ENCODE peak calls at places on chromosomes 7 and 10, in five cellular contexts. One of them, this sample, is unnamed.

GRCh38 chr7:150361807-150362621 is 6.6 kb upstream of the REPIN1 start:
- DNase-seq in GM12878: no peak
- DNase-seq in K562: no peak
- DNase-seq in HepG2: no peak
- DNase-seq in SK-N-SH: no peak
- DNase-seq in this sample: no peak

GRCh38 chr10:121559321-121559720 is 38.9 kb downstream of the FGFR2 start:
- DNase-seq in GM12878: no peak
- DNase-seq in HepG2: no peak
- DNase-seq in SK-N-SH: peak
- DNase-seq in K562: no peak
- DNase-seq in this sample: no peak

GRCh38 chr10:89047397-89047796 is 56.8 kb downstream of the FAS start:
- DNase-seq in SK-N-SH: no peak
- DNase-seq in HepG2: no peak
- DNase-seq in GM12878: no peak
- DNase-seq in K562: no peak
- DNase-seq in this sample: no peak

GRCh38 chr7:149825567-149826343 is 12.4 kb upstream of the ZNF862 start:
- DNase-seq in HepG2: no peak
- DNase-seq in GM12878: no peak
- DNase-seq in SK-N-SH: peak
- DNase-seq in K562: no peak
- DNase-seq in this sample: no peak

GRCh38 chr10:79562135-79562756 is 2.0 kb upstream of the SFTPA2 start:
- DNase-seq in SK-N-SH: peak
- DNase-seq in GM12878: no peak
- DNase-seq in HepG2: peak
- DNase-seq in K562: peak
- DNase-seq in this sample: peak

GRCh38 chr7:158495780-158496179 is 91.8 kb downstream of the PTPRN2 start:
- DNase-seq in HepG2: peak
- DNase-seq in K562: no peak
- DNase-seq in GM12878: no peak
- DNase-seq in SK-N-SH: peak
- DNase-seq in this sample: no peak

GRCh38 chr7:159070422-159071148 is 74.1 kb downstream of the VIPR2 start:
- DNase-seq in HepG2: no peak
- DNase-seq in K562: no peak
- DNase-seq in GM12878: no peak
- DNase-seq in SK-N-SH: no peak
- DNase-seq in this sample: no peak

GRCh38 chr10:77949167-77949566 is 22.6 kb upstream of the DLG5 start:
- DNase-seq in GM12878: no peak
- DNase-seq in SK-N-SH: no peak
- DNase-seq in HepG2: no peak
- DNase-seq in K562: no peak
- DNase-seq in this sample: peak

GRCh38 chr10:90871761-90872647 is at the start of gene RPP30:
- DNase-seq in HepG2: peak
- DNase-seq in GM12878: peak
- DNase-seq in SK-N-SH: peak
- DNase-seq in K562: peak
- DNase-seq in this sample: peak

GRCh38 chr10:98029149-98030092 is 1.0 kb downstream of the CRTAC1 start:
- DNase-seq in K562: no peak
- DNase-seq in GM12878: no peak
- DNase-seq in HepG2: no peak
- DNase-seq in SK-N-SH: peak
- DNase-seq in this sample: no peak
- H3K4me3 ChIP-seq in K562: no peak
- H3K4me3 ChIP-seq in GM12878: no peak
- H3K4me3 ChIP-seq in HepG2: no peak
- H3K4me3 ChIP-seq in SK-N-SH: no peak
- H3K4me3 ChIP-seq in this sample: no peak

GRCh38 chr7:33601081-33601480 is 304.3 kb upstream of the BMPER start:
- DNase-seq in K562: no peak
- DNase-seq in SK-N-SH: no peak
- DNase-seq in GM12878: no peak
- DNase-seq in HepG2: no peak
- DNase-seq in this sample: no peak
- TF ChIP-seq MXI1 in K562: no peak
- TF ChIP-seq MXI1 in SK-N-SH: no peak
- TF ChIP-seq MXI1 in GM12878: no peak
- TF ChIP-seq MXI1 in HepG2: no peak
- TF ChIP-seq MXI1 in this sample: no peak

GRCh38 chr10:119428789-119429188 is 113.7 kb downstream of the RGS10 start:
- DNase-seq in K562: peak
- DNase-seq in HepG2: no peak
- DNase-seq in SK-N-SH: no peak
- DNase-seq in GM12878: no peak
- DNase-seq in this sample: peak
- TF ChIP-seq USF2 in K562: peak
- TF ChIP-seq USF2 in HepG2: no peak
- TF ChIP-seq USF2 in SK-N-SH: no peak
- TF ChIP-seq USF2 in GM12878: no peak
- TF ChIP-seq USF2 in this sample: no peak

DNA sequence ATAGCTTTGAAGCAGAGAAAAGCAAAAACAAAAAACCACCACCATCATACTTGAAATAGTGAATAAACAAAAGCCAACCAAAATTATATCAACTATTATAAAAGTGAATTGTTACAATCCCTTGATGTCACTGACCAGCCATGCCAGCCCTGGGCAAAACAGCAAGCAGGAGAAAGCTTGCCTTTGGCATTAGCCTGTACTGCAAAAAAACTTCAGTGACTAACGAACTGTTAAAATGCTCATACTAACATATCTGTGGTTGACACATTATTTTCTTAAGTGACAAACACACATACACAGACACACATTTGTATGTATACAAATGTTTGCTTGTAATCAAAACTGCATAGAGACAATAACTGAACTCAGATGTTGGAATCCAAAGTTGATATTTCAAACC is 29.5 kb downstream of the CHCHD3 start:
- DNase-seq in K562: no peak
- DNase-seq in GM12878: no peak
- DNase-seq in SK-N-SH: no peak
- DNase-seq in HepG2: no peak
- DNase-seq in this sample: no peak
- H3K4me3 ChIP-seq in K562: no peak
- H3K4me3 ChIP-seq in GM12878: no peak
- H3K4me3 ChIP-seq in SK-N-SH: no peak
- H3K4me3 ChIP-seq in HepG2: no peak
- H3K4me3 ChIP-seq in this sample: no peak

GRCh38 chr10:21087476-21087875 is 190.4 kb upstream of the NEBL start:
- DNase-seq in K562: no peak
- DNase-seq in GM12878: no peak
- DNase-seq in HepG2: no peak
- DNase-seq in SK-N-SH: no peak
- DNase-seq in this sample: no peak

GRCh38 chr10:21095494-21096055 is 198.5 kb upstream of the NEBL start:
- DNase-seq in GM12878: no peak
- DNase-seq in HepG2: no peak
- DNase-seq in SK-N-SH: no peak
- DNase-seq in K562: no peak
- DNase-seq in this sample: no peak

GRCh38 chr10:21095073-21095472 is 198.0 kb upstream of the NEBL start:
- DNase-seq in K562: no peak
- DNase-seq in HepG2: no peak
- DNase-seq in GM12878: no peak
- DNase-seq in SK-N-SH: no peak
- DNase-seq in this sample: no peak

GRCh38 chr10:21092683-21093524 is 195.8 kb upstream of the NEBL start:
- DNase-seq in HepG2: no peak
- DNase-seq in K562: no peak
- DNase-seq in SK-N-SH: no peak
- DNase-seq in GM12878: no peak
- DNase-seq in this sample: no peak

GRCh38 chr10:21090609-21091082 is 193.5 kb upstream of the NEBL start:
- DNase-seq in SK-N-SH: no peak
- DNase-seq in GM12878: no peak
- DNase-seq in K562: no peak
- DNase-seq in HepG2: no peak
- DNase-seq in this sample: no peak
- TF ChIP-seq MXI1 in SK-N-SH: no peak
- TF ChIP-seq MXI1 in GM12878: no peak
- TF ChIP-seq MXI1 in K562: no peak
- TF ChIP-seq MXI1 in HepG2: no peak
- TF ChIP-seq MXI1 in this sample: no peak

GRCh38 chr10:76012928-76013327 is 581.5 kb downstream of the LRMDA start:
- DNase-seq in K562: no peak
- DNase-seq in GM12878: no peak
- DNase-seq in HepG2: no peak
- DNase-seq in SK-N-SH: no peak
- DNase-seq in this sample: no peak
- TF ChIP-seq USF2 in K562: no peak
- TF ChIP-seq USF2 in GM12878: no peak
- TF ChIP-seq USF2 in HepG2: no peak
- TF ChIP-seq USF2 in SK-N-SH: no peak
- TF ChIP-seq USF2 in this sample: no peak

GRCh38 chr7:131329176-131329570 is 1.5 kb downstream of the MKLN1 start:
- DNase-seq in GM12878: no peak
- DNase-seq in HepG2: no peak
- DNase-seq in K562: peak
- DNase-seq in SK-N-SH: no peak
- DNase-seq in this sample: no peak
- H3K4me3 ChIP-seq in GM12878: peak
- H3K4me3 ChIP-seq in HepG2: peak
- H3K4me3 ChIP-seq in K562: peak
- H3K4me3 ChIP-seq in SK-N-SH: peak
- H3K4me3 ChIP-seq in this sample: peak

This sample was measured in IMR-90.